ENCODE peak calls at places on chromosomes 16 and 17, in four cellular contexts. K is heart left ventricle, J is omental fat pad, X is GM12865. Y is an unnamed sample.
A peak's percentile ranks its signal among the peaks of the same experiment; 100 is the strongest.

GRCh38 chr17:68592667-68593330 is 8.4 kb downstream of the FAM20A start:
- DNase-seq in K (no peak), J (no peak), X (no peak), Y (no peak)

GRCh38 chr17:43905985-43906852 is 1.1 kb downstream of the MPP2 start:
- DNase-seq in J (peak; percentile 76), K (peak; percentile 78), X (no peak), Y (no peak)

GRCh38 chr16:87897563-87898505 is 28.5 kb upstream of the SLC7A5 start:
- DNase-seq in K (no peak), J (no peak), X (peak; percentile 22), Y (no peak)

GRCh38 chr16:85543536-85543935 is 69.6 kb upstream of the GSE1 start:
- DNase-seq in K (no peak), X (no peak), J (no peak), Y (no peak)

GRCh38 chr16:2529961-2530628 is 1.1 kb downstream of the CEMP1 start:
- DNase-seq in X (no peak), K (no peak), J (no peak), Y (no peak)

GRCh38 chr16:5058476-5058875 is 7.3 kb downstream of the C16orf89 start:
- DNase-seq in X (no peak), K (peak; percentile 35), J (no peak), Y (no peak)

GRCh38 chr17:57407287-57408063 is 151.2 kb downstream of the MSI2 start:
- DNase-seq in X (no peak), J (no peak), K (no peak), Y (no peak)

GRCh38 chr17:6936370-6937028 is 59.4 kb upstream of the ALOX12 start:
- DNase-seq in J (no peak), K (no peak), X (peak; percentile 81), Y (no peak)

GRCh38 chr16:58249780-58250478 is 44.9 kb downstream of the PRSS54 start:
- DNase-seq in K (peak; percentile 79), J (peak; percentile 62), X (peak; percentile 92), Y (no peak)

GRCh38 chr17:80786470-80786869 is 205.2 kb upstream of the CHMP6 start:
- DNase-seq in K (no peak), J (no peak), X (no peak), Y (no peak)

GRCh38 chr16:24146523-24146922 is 109.6 kb upstream of the CACNG3 start:
- DNase-seq in K (no peak), J (no peak), X (no peak), Y (no peak)

GRCh38 chr16:47008174-47008573 is 34.7 kb upstream of the DNAJA2 start:
- DNase-seq in K (no peak), J (no peak), X (no peak), Y (no peak)

GRCh38 chr17:49694847-49695697 is 12.7 kb downstream of the SLC35B1 start:
- DNase-seq in J (peak; percentile 93), X (peak; percentile 70), K (no peak), Y (no peak)

DNA sequence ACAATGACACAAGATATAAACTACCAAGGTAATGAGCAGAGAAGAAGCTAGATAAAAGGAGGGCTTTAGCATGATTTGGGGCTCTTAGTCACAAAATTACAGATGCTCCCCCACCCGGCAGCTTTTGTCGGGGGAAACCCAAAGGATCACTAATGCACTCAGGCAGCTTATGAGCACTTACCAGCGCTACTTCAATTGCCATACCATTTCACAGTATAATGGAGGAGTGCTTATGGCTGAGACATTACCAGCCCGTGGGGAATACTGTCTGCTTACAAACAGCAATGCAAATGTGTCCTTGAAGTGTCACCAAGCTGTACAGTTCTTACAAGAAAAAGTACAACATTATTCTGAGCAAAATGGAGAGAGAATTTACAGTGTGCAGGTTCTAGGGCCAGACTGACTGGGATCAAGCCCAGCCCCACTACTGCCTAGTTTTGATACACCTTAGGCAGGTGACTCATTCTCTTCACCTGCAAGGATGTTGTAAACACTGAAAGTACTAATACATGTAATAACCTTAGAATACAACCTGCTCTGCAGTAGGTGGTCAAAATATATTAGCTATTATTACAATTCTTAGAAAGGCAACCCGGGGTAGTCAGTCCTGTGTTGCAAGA is 16.3 kb downstream of the ANKFY1 start:
- DNase-seq in K (no peak), J (no peak), X (no peak), Y (no peak)
- TF ChIP-seq CTCF in K (no peak), J (no peak), X (no peak), Y (no peak)

DNA sequence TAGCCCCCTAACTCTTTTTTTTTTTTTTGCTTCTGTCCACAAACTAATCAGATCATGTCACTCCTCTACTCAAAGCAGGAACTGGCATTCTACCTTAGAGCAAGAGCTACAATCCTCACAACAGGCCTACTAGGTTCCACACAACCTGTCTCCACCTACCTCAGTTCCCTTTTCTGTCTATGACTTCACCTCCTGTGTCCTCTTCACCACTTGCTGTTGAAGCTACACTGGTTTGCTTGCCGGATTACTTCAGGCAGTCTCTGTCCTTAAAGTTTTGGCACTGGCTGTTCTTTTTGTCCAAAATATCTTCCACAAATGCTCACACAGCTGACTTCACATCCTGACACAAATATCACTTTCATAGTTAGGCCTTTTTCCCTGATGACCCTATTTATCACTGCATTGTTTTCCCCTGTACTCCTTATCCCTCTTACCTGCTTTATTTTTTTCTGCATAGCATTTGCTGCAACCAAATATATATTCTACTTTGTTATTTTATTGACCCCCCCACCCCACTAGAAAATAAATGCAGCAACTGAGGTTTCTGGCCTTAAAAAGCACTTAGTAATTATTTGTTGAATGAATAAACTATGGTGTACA is 72.0 kb downstream of the KANSL1 start:
- DNase-seq in X (peak; percentile 65), J (no peak), K (no peak), Y (no peak)
- TF ChIP-seq CTCF in X (no peak), J (no peak), K (no peak), Y (no peak)

GRCh38 chr16:66515543-66516171 is 34.3 kb downstream of the TK2 start:
- DNase-seq in K (no peak), X (peak; percentile 35), J (no peak), Y (no peak)
- TF ChIP-seq CTCF in K (peak; percentile 15), X (peak; percentile 30), J (no peak), Y (peak; percentile 29)

DNA sequence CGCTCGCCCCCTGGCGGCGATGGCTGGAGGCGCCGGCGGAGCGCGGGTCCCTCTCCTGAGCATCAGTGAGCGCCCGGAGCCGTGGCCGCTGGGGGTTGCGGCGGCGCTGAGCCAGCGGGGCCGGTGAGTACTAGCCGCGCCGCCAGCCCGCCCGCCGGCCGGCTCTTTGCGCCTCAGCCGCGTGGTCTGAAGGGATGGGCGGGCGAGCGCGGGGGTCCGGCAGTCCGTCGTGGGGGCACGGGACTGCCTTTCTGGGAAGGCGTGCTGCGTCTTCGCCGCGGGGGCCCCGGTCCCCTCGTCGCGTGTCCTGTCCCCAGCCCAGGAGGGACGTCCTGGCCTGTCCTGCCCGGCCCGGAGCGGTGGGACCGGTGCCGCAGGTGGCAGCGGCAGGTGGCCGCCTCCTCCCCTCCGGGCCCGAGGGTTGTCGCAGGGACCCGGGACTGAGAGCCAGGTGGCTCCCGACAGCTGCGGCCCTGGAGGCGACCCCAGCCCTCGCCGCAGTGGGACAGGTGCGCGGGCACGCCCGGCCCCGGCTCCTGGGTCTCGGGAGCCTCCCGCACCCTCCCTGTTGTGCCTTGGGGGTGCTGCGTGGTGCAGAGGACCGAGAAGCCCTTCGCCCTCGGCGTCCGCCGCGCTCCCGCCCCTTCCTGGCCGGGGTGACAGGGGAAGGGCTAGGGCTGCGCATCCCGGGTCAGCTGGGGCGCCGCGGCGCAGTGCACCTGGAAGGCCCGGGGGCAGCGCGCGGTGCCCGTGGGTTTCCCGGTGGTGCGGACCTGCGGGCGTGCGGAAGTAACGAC is at the start of gene SPECC1:
- DNase-seq in X (peak; percentile 81), J (peak; percentile 75), K (peak; percentile 79), Y (no peak)
- TF ChIP-seq CTCF in X (peak; percentile 96), J (no peak), K (peak; percentile 100), Y (peak; percentile 83)

DNA sequence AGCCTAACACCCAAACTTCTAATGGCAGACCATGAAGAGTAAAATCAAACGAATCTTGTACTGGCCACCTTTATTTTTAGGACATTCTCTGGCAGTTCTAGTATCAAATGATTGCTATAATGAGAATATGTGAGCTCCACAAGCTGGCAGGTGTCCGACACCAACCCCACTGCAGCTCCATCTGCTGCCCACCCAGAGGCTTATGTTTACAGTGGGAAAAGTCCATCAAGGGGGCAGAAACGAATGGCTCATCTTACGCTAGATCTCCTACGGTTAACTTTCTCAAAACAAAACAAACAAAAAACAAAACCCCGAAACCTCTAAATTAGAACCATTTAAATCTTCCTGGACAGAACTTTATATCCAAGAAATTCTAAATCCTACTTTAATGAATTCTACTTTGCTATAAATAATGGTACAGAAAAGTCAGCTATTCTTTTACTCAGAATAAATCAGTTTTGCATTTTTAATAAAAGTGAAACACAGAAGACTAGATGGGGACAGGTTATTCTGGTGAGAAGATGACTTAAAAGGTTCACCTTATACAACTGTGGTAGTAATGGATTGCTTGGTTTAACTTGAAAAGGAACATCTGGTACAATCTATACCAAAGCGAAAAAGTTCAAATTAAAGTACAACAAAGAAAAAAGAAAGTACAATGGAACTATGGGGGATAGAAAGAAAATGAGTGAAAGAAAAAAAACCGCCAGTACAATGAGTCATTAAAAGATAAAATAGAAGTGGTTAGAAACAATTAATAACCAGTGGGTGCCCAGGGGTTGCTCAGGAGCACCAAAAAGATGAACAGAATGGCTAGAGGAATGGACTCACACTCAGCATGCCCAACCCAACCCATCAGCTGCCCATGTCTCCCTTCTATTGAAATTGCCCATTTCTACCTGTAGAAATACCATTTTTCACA is 40.2 kb downstream of the GRB2 start:
- DNase-seq in J (no peak), X (no peak), K (no peak), Y (no peak)
- TF ChIP-seq CTCF in J (no peak), X (no peak), K (no peak), Y (no peak)

GRCh38 chr16:78877114-78877513 is 723.4 kb downstream of the MAF start:
- DNase-seq in J (no peak), X (no peak), K (no peak), Y (no peak)
- TF ChIP-seq CTCF in J (no peak), X (no peak), K (no peak), Y (no peak)

GRCh38 chr16:69311533-69312388 is 611 bp downstream of the VPS4A start:
- DNase-seq in X (peak; percentile 68), K (peak; percentile 46), J (no peak), Y (no peak)
- TF ChIP-seq CTCF in X (no peak), K (no peak), J (no peak), Y (no peak)

GRCh38 chr16:17222756-17223411 is 247.9 kb downstream of the XYLT1 start:
- DNase-seq in K (no peak), J (no peak), X (no peak), Y (no peak)
- TF ChIP-seq CTCF in K (no peak), J (no peak), X (no peak), Y (no peak)